ENCODE peak calls at places on chromosomes 3 and 15, in five cellular contexts. C, E, P, L and N are unnamed samples.

GRCh38 chr3:15113468-15113867 is 14.5 kb upstream of the RBSN start:
- DNase-seq in L (no peak), C (peak), P (no peak), E (peak), N (no peak)

GRCh38 chr15:40844543-40844981 is 714 bp downstream of the SPINT1 start:
- DNase-seq in E (peak), P (peak), L (no peak), C (no peak), N (no peak)

GRCh38 chr3:171654809-171655208 is 155.5 kb downstream of the PLD1 start:
- DNase-seq in P (no peak), L (peak), E (no peak), C (no peak), N (no peak)

GRCh38 chr15:79007066-79007465 is 62.2 kb upstream of the CTSH start:
- DNase-seq in P (no peak), L (peak), C (no peak), E (no peak), N (peak)

GRCh38 chr3:167913218-167913902 is 177.8 kb downstream of the SERPINI1 start:
- DNase-seq in C (no peak), E (no peak), P (no peak), L (no peak), N (no peak)

GRCh38 chr15:83561661-83562060 is 92.3 kb upstream of the ADAMTSL3 start:
- DNase-seq in L (no peak), C (no peak), E (no peak), P (no peak), N (peak)

GRCh38 chr15:34084086-34084485 is 17.6 kb downstream of the EMC7 start:
- DNase-seq in P (no peak), C (no peak), L (no peak), E (no peak), N (no peak)

GRCh38 chr15:90019611-90020010 is 18.5 kb downstream of the ZNF710 start:
- DNase-seq in P (no peak), C (no peak), L (no peak), E (no peak), N (no peak)

GRCh38 chr3:134294302-134294925 is 43.8 kb upstream of the RYK start:
- DNase-seq in L (no peak), E (no peak), C (no peak), P (peak), N (no peak)

GRCh38 chr15:40582726-40583246 is 11.3 kb upstream of the KNL1 start:
- DNase-seq in C (no peak), P (no peak), L (no peak), E (peak), N (peak)

GRCh38 chr15:100867476-100867875 is 12.2 kb upstream of the ALDH1A3 start:
- DNase-seq in L (no peak), C (no peak), P (no peak), E (no peak), N (no peak)